ENCODE peak calls at places on chromosomes 16 and 17, in five cellular contexts. W is GM23338, F is HCT116, D is GM23248, E is neural progenitor cell. A is an unnamed sample.

GRCh38 chr16:72658888-72659717 is 388.8 kb downstream of the ZFHX3 start:
- DNase-seq in W (no peak), F (no peak), D (peak; percentile 15), E (no peak), A (no peak)

GRCh38 chr16:47732806-47733150 is 271.6 kb downstream of the PHKB start:
- DNase-seq in W (peak; percentile 19), F (peak; percentile 10), D (peak; percentile 87), E (no peak), A (peak; percentile 71)

GRCh38 chr16:74611721-74612120 is 4.8 kb upstream of the GLG1 start:
- DNase-seq in W (no peak), F (no peak), D (peak; percentile 23), E (no peak), A (no peak)

GRCh38 chr17:44785921-44786320 is 27.1 kb downstream of the ADAM11 start:
- DNase-seq in W (no peak), F (no peak), D (no peak), E (no peak), A (no peak)

GRCh38 chr16:73048292-73049050 is 543 bp upstream of the ZFHX3 start:
- DNase-seq in W (peak; percentile 72), F (no peak), D (peak; percentile 64), E (peak; percentile 86), A (peak; percentile 55)

GRCh38 chr17:80647746-80648145 is 103.1 kb downstream of the RPTOR start:
- DNase-seq in W (no peak), F (no peak), D (peak; percentile 91), E (no peak), A (peak; percentile 79)

GRCh38 chr17:45246338-45246737 is 15.6 kb downstream of the SPATA32 start:
- DNase-seq in W (no peak), F (no peak), D (no peak), E (no peak), A (no peak)

GRCh38 chr17:4896332-4897197 is 2.8 kb upstream of the C17orf107 start:
- DNase-seq in W (no peak), F (no peak), D (no peak), E (no peak), A (no peak)

GRCh38 chr17:68297168-68297567 is 5.9 kb downstream of the ARSG start:
- DNase-seq in W (no peak), F (no peak), D (peak; percentile 33), E (no peak), A (no peak)

GRCh38 chr17:3534881-3535252 is 22.7 kb downstream of the TRPV3 start:
- DNase-seq in W (peak; percentile 50), F (peak; percentile 67), D (peak; percentile 64), E (peak; percentile 59), A (peak; percentile 58)

GRCh38 chr16:10940501-10941079 is 1.7 kb downstream of the DEXI start:
- DNase-seq in W (no peak), F (no peak), D (peak; percentile 53), E (no peak), A (no peak)

GRCh38 chr16:9797306-9797705 is 384.9 kb downstream of the GRIN2A start:
- DNase-seq in W (no peak), F (no peak), D (peak; percentile 22), E (no peak), A (peak; percentile 74)

GRCh38 chr17:43952724-43953666 is 745 bp downstream of the PYY start:
- DNase-seq in W (peak; percentile 97), F (no peak), D (peak; percentile 19), E (peak; percentile 93), A (no peak)

GRCh38 chr17:79424471-79425185 is 186.2 kb downstream of the RBFOX3 start:
- DNase-seq in W (no peak), F (no peak), D (no peak), E (no peak), A (no peak)

GRCh38 chr17:29958947-29959657 is 17.7 kb downstream of the EFCAB5 start:
- DNase-seq in W (no peak), F (no peak), D (peak; percentile 88), E (no peak), A (peak; percentile 83)

GRCh38 chr16:75789237-75789636 is 62.9 kb upstream of the CPHXL start:
- DNase-seq in W (peak; percentile 74), F (peak; percentile 46), D (peak; percentile 66), E (peak; percentile 66), A (peak; percentile 67)

DNA sequence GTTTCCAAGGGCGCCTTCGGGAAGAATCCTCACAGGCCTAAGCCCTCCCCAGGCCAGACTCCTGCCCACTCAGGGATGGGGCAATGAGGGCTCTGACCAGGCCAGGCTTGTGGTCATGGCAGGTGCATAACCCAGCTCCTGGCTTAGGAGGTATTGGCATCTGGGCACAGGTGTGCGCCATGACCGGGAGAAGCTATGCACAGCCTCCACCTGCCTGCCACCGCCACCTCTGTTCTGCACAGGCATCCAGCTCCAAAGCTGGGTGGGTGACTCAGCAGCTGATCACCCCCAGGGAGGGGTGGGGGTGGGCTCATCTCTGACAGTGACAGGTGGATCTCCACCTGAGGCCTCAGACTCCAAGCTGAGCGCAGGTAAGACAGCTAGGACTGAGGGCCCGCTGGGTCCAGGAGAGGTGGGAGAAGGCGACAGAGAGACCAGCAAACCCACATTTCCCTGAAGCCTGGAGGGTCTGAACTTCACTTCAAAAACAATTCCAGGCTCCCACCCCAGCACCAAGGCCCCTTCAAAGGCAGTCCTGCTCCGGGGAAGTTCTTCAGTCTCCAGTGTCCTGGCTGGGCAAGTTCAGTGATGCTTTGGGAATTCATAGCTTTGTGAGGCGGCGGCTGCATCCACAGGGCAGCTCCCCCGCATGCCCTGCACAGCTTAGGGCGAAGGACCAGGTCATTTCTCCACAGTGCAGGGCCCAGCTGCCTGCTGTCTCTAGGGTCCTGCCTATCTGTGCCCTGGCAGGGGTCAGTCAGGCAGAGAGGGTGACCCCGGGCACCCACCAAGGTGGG is 121.6 kb upstream of the SMURF2 start:
- DNase-seq in W (no peak), F (no peak), D (no peak), E (no peak), A (no peak)
- TF ChIP-seq EZH2phosphoT487 in W (no peak), F (no peak), D (no peak), E (no peak), A (no peak)

DNA sequence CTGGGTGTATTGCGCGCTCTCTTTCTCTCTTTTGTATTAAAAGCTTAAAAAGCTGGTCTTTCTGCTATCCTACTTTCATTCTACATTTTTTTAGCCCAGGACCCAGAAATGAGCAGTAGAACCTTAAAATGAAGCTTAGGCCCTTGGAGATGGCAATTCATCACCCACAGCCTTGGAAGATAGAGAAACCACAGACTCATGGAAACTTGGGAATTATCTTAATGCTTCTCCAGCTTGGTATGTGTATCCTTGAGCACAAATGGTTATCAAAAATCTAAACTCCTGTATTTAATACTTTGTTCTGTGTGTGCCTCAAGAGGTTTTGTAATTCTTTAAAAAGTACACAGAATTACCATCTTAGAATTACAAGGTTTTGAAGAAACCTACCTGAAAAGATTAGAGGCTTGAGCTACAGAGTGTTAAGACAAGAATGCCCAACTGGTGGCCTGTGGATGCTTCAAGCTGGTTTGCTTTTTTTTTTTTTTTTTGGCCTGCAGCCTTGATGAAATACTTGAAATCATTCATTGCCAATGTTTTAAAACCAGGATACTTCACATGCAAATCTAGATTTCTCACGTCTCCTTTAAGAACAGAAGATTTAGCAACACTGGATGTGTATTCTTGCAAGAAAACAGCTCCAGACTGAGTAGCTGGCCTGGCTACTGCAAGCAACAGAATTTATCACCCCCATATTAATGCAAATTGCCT is 105.0 kb downstream of the XYLT1 start:
- DNase-seq in W (no peak), F (no peak), D (peak; percentile 73), E (no peak), A (no peak)
- H3K4me2 ChIP-seq in W (peak overlapping the region; percentile 39), F (no peak overlapping the region), D (peak overlapping the region; percentile 70), E (no peak overlapping the region), A (no peak overlapping the region)

GRCh38 chr16:27326738-27327585 is 13.2 kb downstream of the IL4R start:
- DNase-seq in W (peak; percentile 89), F (peak; percentile 68), D (peak; percentile 99), E (peak; percentile 71), A (peak; percentile 88)
- TF ChIP-seq EZH2phosphoT487 in W (no peak), F (no peak), D (peak; percentile 82), E (no peak), A (no peak)

GRCh38 chr17:65101371-65101770 is 35.8 kb upstream of the RGS9 start:
- DNase-seq in W (no peak), F (no peak), D (no peak), E (no peak), A (no peak)

GRCh38 chr17:65103431-65103830 is 33.7 kb upstream of the RGS9 start:
- DNase-seq in W (no peak), F (no peak), D (no peak), E (no peak), A (no peak)

GRCh38 chr17:65102788-65103187 is 34.4 kb upstream of the RGS9 start:
- DNase-seq in W (no peak), F (no peak), D (peak; percentile 18), E (no peak), A (peak; percentile 54)

GRCh38 chr17:65103896-65104295 is 33.3 kb upstream of the RGS9 start:
- DNase-seq in W (no peak), F (no peak), D (peak; percentile 11), E (no peak), A (peak; percentile 93)

DNA sequence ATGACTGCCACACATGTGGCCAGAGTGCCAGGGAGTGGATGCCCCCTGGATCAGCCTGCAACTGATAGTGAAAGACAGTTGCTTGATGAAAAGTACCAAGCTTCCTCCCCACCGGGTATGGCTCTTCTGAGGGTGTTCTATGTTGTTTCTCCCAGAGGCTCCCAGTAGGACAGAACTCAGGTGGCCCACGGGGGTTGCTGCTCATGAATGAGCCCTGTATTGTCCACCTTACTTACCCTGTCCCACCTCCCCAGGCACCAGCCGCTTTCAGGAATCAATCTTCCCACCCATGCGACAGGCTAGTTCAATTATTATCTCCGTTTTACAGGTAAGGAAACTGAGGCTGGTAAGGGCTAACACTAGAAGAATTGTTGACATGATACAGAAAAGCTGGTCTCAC is 34.9 kb upstream of the RGS9 start:
- DNase-seq in W (no peak), F (no peak), D (no peak), E (no peak), A (no peak)
- H3K4me2 ChIP-seq in W (no peak overlapping the region), F (no peak overlapping the region), D (no peak overlapping the region), E (no peak overlapping the region), A (no peak overlapping the region)

DNA sequence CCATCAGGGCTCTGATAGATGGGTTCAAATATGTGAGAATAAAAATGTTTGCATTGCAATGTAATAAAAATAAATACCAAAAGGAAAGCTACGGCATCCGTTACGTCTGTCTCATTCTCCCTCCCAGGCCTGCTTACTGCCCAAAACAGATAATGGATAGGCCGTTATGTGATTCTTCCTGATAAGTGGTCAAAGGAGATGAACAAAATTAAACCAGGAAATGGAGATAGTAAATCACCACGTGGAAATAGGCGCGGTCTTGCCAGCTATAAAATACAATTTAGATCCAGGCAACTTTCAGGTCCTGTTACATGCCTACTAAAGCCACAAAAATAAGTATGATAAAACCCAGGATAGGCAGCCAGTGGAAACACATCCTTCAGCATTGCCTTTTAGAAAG is 49.5 kb upstream of the CCL1 start:
- DNase-seq in W (no peak), F (no peak), D (no peak), E (no peak), A (no peak)
- TF ChIP-seq EZH2phosphoT487 in W (no peak), F (no peak), D (no peak), E (no peak), A (no peak)

DNA sequence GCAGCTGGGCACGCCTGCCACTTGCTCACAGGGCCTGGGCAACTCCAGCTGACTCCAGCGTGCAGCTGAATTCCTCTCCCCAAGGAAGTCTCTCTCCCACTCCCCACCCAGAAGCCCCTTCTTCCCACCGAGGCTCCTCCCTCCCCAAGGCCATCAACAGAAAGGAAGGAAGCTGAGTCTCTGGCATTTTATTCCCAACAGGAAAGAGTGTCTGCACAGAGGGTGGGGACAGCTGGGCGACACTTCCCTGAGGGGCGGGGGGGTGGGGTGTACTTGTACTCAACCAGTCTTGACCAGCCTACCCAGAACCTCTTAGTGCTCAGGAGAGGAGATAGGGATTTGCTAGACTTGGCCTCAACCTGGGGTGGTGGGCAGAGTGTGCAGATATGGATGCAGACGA is at the start of gene EXOC3L1:
- DNase-seq in W (peak; percentile 42), F (no peak), D (no peak), E (no peak), A (no peak)
- H3K4me2 ChIP-seq in W (no peak within 1 kb of the TSS), F (no peak within 1 kb of the TSS), D (no peak within 1 kb of the TSS), E (no peak within 1 kb of the TSS), A (no peak within 1 kb of the TSS)

A was measured in PC-3.